ENCODE peak calls at places on chromosome 21, in four cellular contexts. S, W, J and B are unnamed samples.
A peak's percentile ranks its signal among the peaks of the same experiment; 100 is the strongest.

GRCh38 chr21:38942617-38943245 is 137.0 kb downstream of the ETS2 start:
- DNase-seq in S (no peak), W (peak; percentile 24), J (no peak), B (no peak)

GRCh38 chr21:25578070-25578961 is 29.0 kb downstream of the MRPL39 start:
- DNase-seq in S (no peak), W (no peak), J (no peak), B (no peak)

GRCh38 chr21:28298251-28298672 is 694.4 kb downstream of the LTN1 start:
- DNase-seq in S (no peak), W (no peak), J (no peak), B (no peak)

GRCh38 chr21:45927851-45928850 is 53.4 kb upstream of the COL6A1 start:
- DNase-seq in S (no peak), W (no peak), J (no peak), B (no peak)

GRCh38 chr21:15730484-15731242 is 881 bp downstream of the USP25 start:
- DNase-seq in S (no peak), W (no peak), J (no peak), B (no peak)

GRCh38 chr21:26115899-26116298 is 54.7 kb downstream of the APP start:
- DNase-seq in S (no peak), W (no peak), J (no peak), B (no peak)

GRCh38 chr21:31623664-31624063 is 35.8 kb upstream of the SOD1 start:
- DNase-seq in S (no peak), W (no peak), J (no peak), B (no peak)

GRCh38 chr21:17466166-17466565 is 46.7 kb upstream of the CXADR start:
- DNase-seq in S (no peak), W (no peak), J (no peak), B (no peak)